ENCODE peak calls at places on chromosome X, in four cellular contexts. One of them, this sample, is unnamed. For H3K27me3, the result is how much of the 10 kb centered on the place peaks cover.

GRCh38 chrX:73562458-73562857 is 539 bp upstream of the CHIC1 start:
- DNase-seq in endodermal cell: no peak
- DNase-seq in neural progenitor cell: no peak
- DNase-seq in upper lobe of right lung: no peak
- DNase-seq in this sample: peak

GRCh38 chrX:31461266-31461665 is 389.4 kb upstream of the FTHL17 start:
- DNase-seq in neural progenitor cell: no peak
- DNase-seq in endodermal cell: no peak
- DNase-seq in upper lobe of right lung: no peak
- DNase-seq in this sample: no peak

GRCh38 chrX:14777484-14777883 is 95.4 kb downstream of the FANCB start:
- DNase-seq in neural progenitor cell: no peak
- DNase-seq in upper lobe of right lung: no peak
- DNase-seq in endodermal cell: no peak
- DNase-seq in this sample: no peak

GRCh38 chrX:133999013-133999705 is 13.8 kb upstream of the GPC3 start:
- DNase-seq in neural progenitor cell: no peak
- DNase-seq in endodermal cell: no peak
- DNase-seq in upper lobe of right lung: no peak
- DNase-seq in this sample: peak

GRCh38 chrX:118847676-118848075 is 24.1 kb downstream of the ZCCHC12 start:
- DNase-seq in neural progenitor cell: peak
- DNase-seq in upper lobe of right lung: no peak
- DNase-seq in endodermal cell: no peak
- DNase-seq in this sample: peak

GRCh38 chrX:6852869-6853268 is 294.6 kb upstream of the STS start:
- DNase-seq in upper lobe of right lung: no peak
- DNase-seq in endodermal cell: no peak
- DNase-seq in neural progenitor cell: no peak
- DNase-seq in this sample: no peak

GRCh38 chrX:118100091-118100490 is 16.5 kb downstream of the KLHL13 start:
- DNase-seq in endodermal cell: no peak
- DNase-seq in upper lobe of right lung: no peak
- DNase-seq in neural progenitor cell: no peak
- DNase-seq in this sample: no peak

GRCh38 chrX:17725176-17725575 is 12.1 kb upstream of the SCML1 start:
- DNase-seq in endodermal cell: no peak
- DNase-seq in upper lobe of right lung: no peak
- DNase-seq in neural progenitor cell: no peak
- DNase-seq in this sample: peak

GRCh38 chrX:73822775-73823174 is 259.8 kb downstream of the CHIC1 start:
- DNase-seq in endodermal cell: no peak
- DNase-seq in neural progenitor cell: no peak
- DNase-seq in upper lobe of right lung: no peak
- DNase-seq in this sample: no peak

GRCh38 chrX:109886122-109886761 is 116.7 kb upstream of the TMEM164 start:
- DNase-seq in upper lobe of right lung: no peak
- DNase-seq in neural progenitor cell: peak
- DNase-seq in endodermal cell: peak
- DNase-seq in this sample: peak

GRCh38 chrX:70455366-70456202 is 10.9 kb downstream of the DLG3 start:
- DNase-seq in endodermal cell: peak
- DNase-seq in neural progenitor cell: peak
- DNase-seq in upper lobe of right lung: no peak
- DNase-seq in this sample: no peak

GRCh38 chrX:126985960-126986359 is 166.4 kb downstream of the PRR32 start:
- DNase-seq in neural progenitor cell: peak
- DNase-seq in upper lobe of right lung: no peak
- DNase-seq in endodermal cell: no peak
- DNase-seq in this sample: no peak

GRCh38 chrX:105837227-105837626 is 14.9 kb downstream of the NRK start:
- DNase-seq in neural progenitor cell: peak
- DNase-seq in upper lobe of right lung: no peak
- DNase-seq in endodermal cell: no peak
- DNase-seq in this sample: peak

GRCh38 chrX:71542411-71542810 is 9.5 kb downstream of the OGT start:
- DNase-seq in upper lobe of right lung: no peak
- DNase-seq in endodermal cell: no peak
- DNase-seq in neural progenitor cell: no peak
- DNase-seq in this sample: no peak

GRCh38 chrX:24561121-24561520 is 86.0 kb downstream of the PCYT1B start:
- DNase-seq in endodermal cell: no peak
- DNase-seq in upper lobe of right lung: no peak
- DNase-seq in neural progenitor cell: peak
- DNase-seq in this sample: peak

GRCh38 chrX:40843643-40844042 is 108.3 kb upstream of the MED14 start:
- DNase-seq in upper lobe of right lung: no peak
- DNase-seq in endodermal cell: no peak
- DNase-seq in neural progenitor cell: no peak
- DNase-seq in this sample: no peak

GRCh38 chrX:22032084-22032483 is at the start of gene PHEX:
- DNase-seq in upper lobe of right lung: no peak
- DNase-seq in endodermal cell: no peak
- DNase-seq in neural progenitor cell: no peak
- DNase-seq in this sample: no peak

GRCh38 chrX:50431623-50432022 is 39.0 kb downstream of the DGKK start:
- DNase-seq in endodermal cell: no peak
- DNase-seq in neural progenitor cell: no peak
- DNase-seq in upper lobe of right lung: no peak
- DNase-seq in this sample: no peak

GRCh38 chrX:15814811-15815210 is 24.5 kb downstream of the ZRSR2 start:
- DNase-seq in upper lobe of right lung: no peak
- DNase-seq in neural progenitor cell: no peak
- DNase-seq in endodermal cell: no peak
- DNase-seq in this sample: no peak

GRCh38 chrX:133444952-133445831 is 29.9 kb upstream of the GPC4 start:
- DNase-seq in upper lobe of right lung: no peak
- DNase-seq in neural progenitor cell: peak
- DNase-seq in endodermal cell: peak
- DNase-seq in this sample: peak

GRCh38 chrX:65679071-65679540 is 11.7 kb downstream of the MSN start:
- DNase-seq in neural progenitor cell: no peak
- DNase-seq in endodermal cell: no peak
- DNase-seq in upper lobe of right lung: no peak
- DNase-seq in this sample: no peak

GRCh38 chrX:103356023-103356798 is at the start of gene TCEAL9:
- DNase-seq in endodermal cell: peak
- DNase-seq in upper lobe of right lung: peak
- DNase-seq in neural progenitor cell: peak
- DNase-seq in this sample: peak

GRCh38 chrX:123361371-123361770 is 177.3 kb downstream of the GRIA3 start:
- DNase-seq in neural progenitor cell: no peak
- DNase-seq in endodermal cell: peak
- DNase-seq in upper lobe of right lung: no peak
- DNase-seq in this sample: no peak

GRCh38 chrX:65609237-65609636 is 58.2 kb upstream of the MSN start:
- DNase-seq in neural progenitor cell: no peak
- DNase-seq in endodermal cell: no peak
- DNase-seq in upper lobe of right lung: no peak
- DNase-seq in this sample: no peak

GRCh38 chrX:110143454-110144210 is 140.7 kb downstream of the TMEM164 start:
- DNase-seq in neural progenitor cell: no peak
- DNase-seq in upper lobe of right lung: no peak
- DNase-seq in endodermal cell: peak
- DNase-seq in this sample: no peak

GRCh38 chrX:108306086-108306485 is 132.1 kb downstream of the COL4A6 start:
- DNase-seq in neural progenitor cell: no peak
- DNase-seq in upper lobe of right lung: no peak
- DNase-seq in endodermal cell: no peak
- DNase-seq in this sample: no peak

GRCh38 chrX:116357317-116357716 is 79.1 kb upstream of the SLC6A14 start:
- DNase-seq in endodermal cell: no peak
- DNase-seq in upper lobe of right lung: no peak
- DNase-seq in neural progenitor cell: no peak
- DNase-seq in this sample: peak

GRCh38 chrX:153517421-153517820 is at the start of gene ATP2B3:
- DNase-seq in endodermal cell: peak
- DNase-seq in neural progenitor cell: peak
- DNase-seq in upper lobe of right lung: no peak
- DNase-seq in this sample: no peak
- H3K27me3 ChIP-seq in endodermal cell: half or more
- H3K27me3 ChIP-seq in neural progenitor cell: half or more
- H3K27me3 ChIP-seq in upper lobe of right lung: under half
- H3K27me3 ChIP-seq in this sample: half or more

DNA sequence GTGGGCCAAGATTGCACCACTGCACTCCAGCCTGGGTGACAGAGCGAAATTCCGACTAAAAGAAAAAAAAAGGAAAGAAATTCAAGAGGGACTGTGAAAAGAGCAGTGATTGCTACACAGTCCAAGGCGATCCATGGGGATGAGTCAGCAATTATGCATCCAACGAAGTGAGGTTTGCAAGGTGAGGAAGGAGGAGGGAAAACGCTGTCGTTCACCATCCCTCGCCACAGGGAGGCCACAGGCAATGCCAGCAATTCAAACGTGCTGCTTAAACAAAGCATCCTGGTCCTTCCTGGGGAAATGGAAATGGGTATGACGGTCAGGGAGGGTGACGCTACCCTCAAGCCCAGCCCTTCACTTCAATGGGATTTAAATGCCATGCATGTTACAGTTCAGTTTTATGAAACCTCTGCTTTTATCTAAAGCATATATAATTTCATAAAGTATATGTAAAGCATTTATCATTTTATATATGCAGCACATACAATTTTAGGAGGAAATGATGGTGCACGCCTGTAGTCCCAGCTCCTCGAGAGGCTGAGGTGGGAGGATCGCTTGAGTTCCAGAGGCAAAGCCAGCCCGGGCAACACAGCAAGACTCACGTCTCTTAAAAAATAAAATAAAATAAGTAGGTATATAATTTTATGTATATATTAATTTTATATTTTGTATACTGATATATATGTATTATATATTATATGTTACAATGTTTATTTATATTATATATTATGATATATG is 108.7 kb downstream of the DHRSX start:
- DNase-seq in upper lobe of right lung: no peak
- DNase-seq in endodermal cell: peak
- DNase-seq in neural progenitor cell: no peak
- DNase-seq in this sample: peak
- TF ChIP-seq CTCF in upper lobe of right lung: no peak
- TF ChIP-seq CTCF in endodermal cell: peak
- TF ChIP-seq CTCF in neural progenitor cell: no peak
- TF ChIP-seq CTCF in this sample: peak

DNA sequence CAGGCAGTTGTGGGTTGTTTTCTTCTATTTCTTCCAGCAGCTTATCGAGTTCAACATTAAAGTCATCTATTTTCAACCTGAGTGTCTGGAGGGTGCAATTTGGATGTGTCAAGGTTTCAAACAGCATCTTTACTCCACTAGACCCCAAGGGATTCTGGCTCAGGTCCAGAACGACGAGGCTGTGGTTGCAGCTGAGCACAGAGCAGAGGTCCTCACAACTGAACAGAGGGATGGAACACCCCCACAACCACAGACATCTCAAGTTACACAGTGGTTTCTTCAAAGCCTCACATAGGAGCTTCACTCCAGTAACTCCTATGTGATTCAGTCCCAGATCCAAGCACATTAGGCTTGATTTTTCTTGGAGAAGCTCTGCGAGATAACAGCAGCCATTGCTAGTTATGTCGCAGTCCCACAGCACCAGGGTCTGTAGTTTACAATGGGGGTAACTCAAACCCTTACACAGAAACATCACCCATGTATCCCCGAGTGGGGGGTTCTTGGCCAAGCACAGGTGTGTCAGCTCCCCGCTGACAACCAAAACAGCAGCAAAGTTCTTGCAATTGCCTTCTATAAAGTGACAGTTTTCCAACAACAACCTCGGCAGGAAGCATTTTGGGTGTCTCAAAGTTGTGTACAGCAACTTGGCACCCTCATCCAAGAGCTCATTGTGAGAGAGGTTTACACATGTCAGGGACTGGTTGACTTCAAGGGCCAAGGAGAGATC is 2.8 kb downstream of the NLRP2B start:
- DNase-seq in neural progenitor cell: no peak
- DNase-seq in endodermal cell: no peak
- DNase-seq in upper lobe of right lung: no peak
- DNase-seq in this sample: no peak
- H3K27me3 ChIP-seq in neural progenitor cell: under half
- H3K27me3 ChIP-seq in endodermal cell: under half
- H3K27me3 ChIP-seq in upper lobe of right lung: under half
- H3K27me3 ChIP-seq in this sample: under half

DNA sequence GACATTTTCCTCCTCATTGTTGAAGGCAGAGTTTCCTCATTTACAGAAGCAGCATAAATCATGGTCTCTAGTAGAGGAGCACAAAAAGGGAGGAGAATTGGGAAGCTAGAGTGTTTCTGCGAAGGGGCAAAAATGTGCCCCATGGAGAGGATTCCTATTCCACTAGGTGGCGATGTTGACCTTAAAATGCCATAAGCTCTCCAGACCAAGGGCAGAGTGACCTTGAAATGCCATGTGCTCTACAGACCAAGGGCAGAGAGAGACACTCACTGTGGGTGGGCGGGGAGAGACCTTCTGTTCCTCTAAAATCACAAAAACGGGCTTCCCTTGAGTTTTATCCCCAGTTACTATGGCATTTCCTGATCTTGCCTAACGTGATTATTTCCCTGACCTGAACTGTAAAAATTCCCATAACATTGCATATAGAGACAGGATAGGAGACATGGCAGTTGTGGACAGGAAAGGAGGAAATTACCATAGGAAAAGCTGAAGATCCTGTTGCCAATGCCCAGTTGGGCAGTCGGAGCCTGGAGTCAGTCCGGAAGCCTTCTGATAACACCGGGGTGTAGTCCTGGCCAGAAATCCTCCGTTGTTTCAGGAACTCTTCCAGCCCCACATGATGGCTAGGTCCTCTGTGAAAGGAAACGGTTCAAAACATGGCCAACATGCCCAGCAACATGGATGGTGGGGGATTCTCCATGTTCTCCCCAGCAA is 567.7 kb downstream of the MAGEB5 start:
- DNase-seq in endodermal cell: peak
- DNase-seq in upper lobe of right lung: no peak
- DNase-seq in neural progenitor cell: peak
- DNase-seq in this sample: peak
- TF ChIP-seq CTCF in endodermal cell: peak
- TF ChIP-seq CTCF in upper lobe of right lung: peak
- TF ChIP-seq CTCF in neural progenitor cell: peak
- TF ChIP-seq CTCF in this sample: peak

DNA sequence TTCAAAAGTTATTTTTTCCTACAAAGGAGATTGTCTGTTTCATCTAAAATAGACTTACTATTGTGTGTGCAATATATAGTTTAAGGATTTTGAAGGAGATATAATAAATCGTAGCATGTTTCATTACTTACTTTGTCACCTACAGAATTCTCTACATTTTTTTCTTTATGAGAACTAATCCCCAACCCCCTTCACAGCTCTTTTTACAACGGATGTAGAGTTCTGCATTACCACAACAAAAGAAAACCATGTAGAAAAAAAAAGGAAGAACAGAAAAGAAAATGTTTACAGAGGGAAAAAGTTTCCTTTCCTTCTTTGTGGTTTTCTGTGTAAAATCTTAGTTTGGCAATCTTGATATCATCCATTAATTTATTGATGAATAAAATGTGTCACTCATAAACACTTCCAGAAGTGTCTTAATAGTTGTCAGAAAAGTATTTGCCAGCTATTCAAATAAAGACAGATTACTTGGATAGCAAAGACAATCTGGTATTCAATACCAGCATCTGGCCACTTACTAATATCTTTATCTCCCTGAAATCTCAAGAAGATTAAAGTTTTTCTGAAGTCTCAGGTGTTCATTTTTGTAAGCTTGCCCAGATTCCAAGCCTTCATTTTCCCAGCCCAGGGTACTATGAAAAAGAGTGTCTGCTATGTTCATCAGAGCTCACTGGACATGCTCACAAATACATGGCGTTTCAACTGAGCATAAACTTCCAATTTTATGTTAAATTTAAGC is 806.8 kb downstream of the PCDH19 start:
- DNase-seq in neural progenitor cell: peak
- DNase-seq in endodermal cell: no peak
- DNase-seq in upper lobe of right lung: no peak
- DNase-seq in this sample: no peak
- H3K27me3 ChIP-seq in neural progenitor cell: under half
- H3K27me3 ChIP-seq in endodermal cell: under half
- H3K27me3 ChIP-seq in upper lobe of right lung: under half
- H3K27me3 ChIP-seq in this sample: under half